ENCODE peak calls at places on chromosomes 16 and 17, in eight cellular contexts. G is upper lobe of right lung, Y is tibial nerve, Z is lung, D is fibroblast of the aortic adventitia, T is uterus, K is AG04450, V is GM23338. N is an unnamed sample.

GRCh38 chr16:84606081-84606875 is 11.6 kb downstream of the COTL1 start:
- DNase-seq in T (no peak), D (no peak), Z (no peak), V (no peak), G (no peak), Y (no peak), K (no peak), N (no peak)

GRCh38 chr17:78645421-78646295 is 68.5 kb upstream of the DNAH17 start:
- DNase-seq in Z (peak; percentile 78), T (peak; percentile 32), V (peak; percentile 20), K (no peak), Y (peak; percentile 51), D (peak; percentile 10), G (peak; percentile 91), N (peak; percentile 92)

GRCh38 chr16:27718136-27718766 is 168.3 kb downstream of the KATNIP start:
- DNase-seq in D (no peak), V (no peak), K (no peak), G (peak; percentile 40), Z (no peak), Y (no peak), T (no peak), N (peak; percentile 45)

GRCh38 chr16:57863434-57864160 is 61.3 kb upstream of the KIFC3 start:
- DNase-seq in Y (peak; percentile 35), Z (peak; percentile 68), D (peak; percentile 86), T (peak; percentile 69), K (peak; percentile 45), G (peak; percentile 71), V (peak; percentile 88), N (no peak)

GRCh38 chr17:71735893-71736292 is 384.9 kb upstream of the SOX9 start:
- DNase-seq in Z (no peak), T (no peak), Y (no peak), K (no peak), G (no peak), V (no peak), D (no peak), N (no peak)

GRCh38 chr17:57835333-57835900 is 14.4 kb downstream of the MRPS23 start:
- DNase-seq in V (no peak), T (no peak), Z (no peak), G (no peak), K (no peak), Y (no peak), D (no peak), N (no peak)

GRCh38 chr16:70746708-70747424 is 54.1 kb downstream of the VAC14 start:
- DNase-seq in V (no peak), Z (peak; percentile 88), G (peak; percentile 85), Y (no peak), T (peak; percentile 93), K (peak; percentile 82), D (peak; percentile 91), N (no peak)

GRCh38 chr17:9291912-9292562 is 270.7 kb downstream of the NTN1 start:
- DNase-seq in T (peak; percentile 77), Z (no peak), V (peak; percentile 60), D (peak; percentile 34), Y (peak; percentile 32), G (no peak), K (peak; percentile 8), N (peak; percentile 74)

GRCh38 chr17:4365103-4365627 is 1.3 kb downstream of the UBE2G1 start:
- DNase-seq in D (peak; percentile 92), V (peak; percentile 94), G (peak; percentile 95), Y (peak; percentile 75), Z (peak; percentile 92), K (peak; percentile 77), T (peak; percentile 90), N (peak; percentile 97)

GRCh38 chr17:31144427-31144826 is 49.6 kb downstream of the NF1 start:
- DNase-seq in D (no peak), T (no peak), Y (no peak), V (peak; percentile 46), G (no peak), Z (no peak), K (no peak), N (no peak)

GRCh38 chr17:1256699-1257098 is 13.5 kb upstream of the BHLHA9 start:
- DNase-seq in T (no peak), D (no peak), Z (no peak), G (no peak), K (no peak), V (no peak), Y (no peak), N (no peak)

GRCh38 chr16:30053376-30054015 is 12.1 kb upstream of the ALDOA start:
- DNase-seq in D (peak; percentile 76), G (no peak), K (no peak), T (no peak), V (no peak), Y (no peak), Z (no peak), N (no peak)

GRCh38 chr17:78716814-78717393 is 65.2 kb downstream of the CYTH1 start:
- DNase-seq in Z (peak; percentile 60), K (no peak), T (peak; percentile 64), Y (peak; percentile 58), V (peak; percentile 36), G (peak; percentile 82), D (peak; percentile 55), N (peak; percentile 84)

DNA sequence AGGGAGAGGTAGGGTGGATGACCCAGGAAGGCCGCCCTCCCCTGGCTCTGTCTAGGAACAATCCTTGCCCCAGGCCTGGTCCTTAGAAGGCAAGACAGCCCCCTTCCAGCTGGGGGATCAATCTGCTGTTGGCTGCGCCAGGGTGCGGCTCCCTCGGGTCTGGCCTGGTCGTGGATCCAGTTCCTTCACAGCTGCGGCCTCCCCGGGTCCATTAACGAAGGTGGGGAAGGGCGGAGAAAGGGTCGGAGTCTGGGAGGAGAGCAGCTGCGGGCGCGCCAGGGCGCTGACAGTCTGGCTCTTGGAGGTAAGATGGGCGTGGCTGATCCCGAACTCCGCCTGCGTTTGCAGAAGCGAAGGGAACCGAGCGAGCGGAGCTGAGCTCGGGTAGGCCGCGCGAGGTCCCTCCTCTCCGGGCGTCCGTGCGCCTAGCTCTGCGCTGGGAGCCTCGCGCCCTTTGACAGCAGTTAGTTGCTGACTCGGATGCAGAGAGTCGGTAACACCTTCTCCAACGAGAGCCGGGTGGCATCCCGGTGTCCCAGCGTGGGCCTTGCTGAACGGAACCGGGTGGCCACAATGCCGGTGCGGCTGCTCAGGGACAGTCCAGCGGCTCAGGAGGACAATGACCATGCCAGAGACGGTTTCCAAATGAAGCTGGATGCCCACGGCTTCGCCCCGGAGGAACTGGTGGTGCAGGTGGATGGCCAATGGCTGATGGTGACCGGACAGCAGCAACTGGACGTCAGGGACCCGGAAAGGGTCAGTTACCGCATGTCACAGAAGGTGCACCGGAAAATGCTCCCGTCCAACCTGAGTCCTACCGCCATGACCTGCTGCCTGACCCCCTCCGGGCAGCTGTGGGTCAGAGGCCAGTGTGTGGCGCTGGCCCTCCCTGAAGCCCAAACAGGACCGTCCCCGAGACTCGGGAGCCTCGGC is at the start of gene HSPB9:
- DNase-seq in V (peak; percentile 95), Z (peak; percentile 55), G (peak; percentile 84), T (no peak), D (no peak), K (no peak), Y (no peak), N (no peak)
- H3K4me3 ChIP-seq in V (peak within 1 kb of the TSS; percentile 55), Z (no peak within 1 kb of the TSS), G (peak within 1 kb of the TSS; percentile 14), T (peak within 1 kb of the TSS; percentile 1), D (no peak within 1 kb of the TSS), K (no peak within 1 kb of the TSS), Y (no peak within 1 kb of the TSS), N (no peak within 1 kb of the TSS)

DNA sequence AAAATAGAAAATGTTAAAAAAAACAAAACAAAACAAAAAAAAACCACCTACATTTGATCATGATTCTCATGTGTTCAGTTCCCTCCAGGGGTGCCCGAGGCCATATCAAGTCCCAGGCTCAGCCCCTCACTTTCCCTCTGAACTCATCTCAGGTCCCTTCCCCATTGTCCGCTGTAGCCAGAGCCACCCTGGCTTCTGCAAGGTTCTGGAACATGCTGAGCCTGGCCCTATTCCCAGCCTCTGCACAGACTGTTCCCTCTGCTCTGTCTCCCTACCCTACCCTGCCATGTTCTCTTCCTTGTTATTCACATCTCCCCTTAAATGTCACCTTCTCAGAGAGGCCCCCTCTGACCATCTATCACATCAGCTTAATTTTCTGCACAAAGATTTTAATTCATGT is 46.9 kb downstream of the TK2 start:
- DNase-seq in Z (no peak), V (no peak), T (peak; percentile 23), D (no peak), G (no peak), K (no peak), Y (peak; percentile 66), N (no peak)
- H3K4me3 ChIP-seq in Z (no peak overlapping the region), V (no peak overlapping the region), T (no peak overlapping the region), D (no peak overlapping the region), G (no peak overlapping the region), K (no peak overlapping the region), Y (no peak overlapping the region), N (no peak overlapping the region)

GRCh38 chr16:86597880-86598606 is 19.7 kb downstream of the FOXL1 start:
- DNase-seq in T (no peak), G (no peak), V (no peak), K (no peak), D (peak; percentile 55), Y (no peak), Z (no peak), N (no peak)
- H3K4me3 ChIP-seq in T (no peak overlapping the region), G (no peak overlapping the region), V (no peak overlapping the region), K (no peak overlapping the region), D (no peak overlapping the region), Y (no peak overlapping the region), Z (no peak overlapping the region), N (no peak overlapping the region)

GRCh38 chr16:66270333-66270927 is 96.1 kb upstream of the CDH5 start:
- DNase-seq in G (peak; percentile 87), Z (peak; percentile 67), Y (peak; percentile 45), T (peak; percentile 53), D (peak; percentile 62), K (no peak), V (peak; percentile 87), N (peak; percentile 94)
- H3K4me3 ChIP-seq in G (peak overlapping the region; percentile 32), Z (no peak overlapping the region), Y (peak overlapping the region; percentile 20), T (peak overlapping the region; percentile 32), D (peak overlapping the region; percentile 9), K (peak overlapping the region; percentile 31), V (peak overlapping the region; percentile 57), N (no peak overlapping the region)

GRCh38 chr17:75507712-75508111 is 7.6 kb downstream of the CASKIN2 start:
- DNase-seq in D (no peak), Z (no peak), T (no peak), V (no peak), K (no peak), Y (no peak), G (no peak), N (no peak)

GRCh38 chr17:75508848-75509450 is 6.4 kb downstream of the CASKIN2 start:
- DNase-seq in Y (no peak), T (no peak), Z (no peak), V (no peak), D (no peak), K (no peak), G (no peak), N (peak; percentile 67)

GRCh38 chr17:75508122-75508719 is 7.1 kb downstream of the CASKIN2 start:
- DNase-seq in V (no peak), K (no peak), D (no peak), T (no peak), Z (no peak), G (no peak), Y (no peak), N (no peak)

GRCh38 chr17:75511270-75511609 is 4.1 kb downstream of the CASKIN2 start:
- DNase-seq in Z (no peak), G (no peak), K (no peak), D (no peak), Y (no peak), T (no peak), V (no peak), N (no peak)

GRCh38 chr17:75509528-75510258 is 5.6 kb downstream of the CASKIN2 start:
- DNase-seq in Y (no peak), G (peak; percentile 69), Z (no peak), T (peak; percentile 68), D (no peak), K (no peak), V (no peak), N (peak; percentile 88)
- H3K4me3 ChIP-seq in Y (peak overlapping the region; percentile 7), G (peak overlapping the region; percentile 87), Z (no peak overlapping the region), T (no peak overlapping the region), D (no peak overlapping the region), K (no peak overlapping the region), V (no peak overlapping the region), N (peak overlapping the region; percentile 1)

GRCh38 chr17:61157246-61157887 is 242.3 kb upstream of the TBX2 start:
- DNase-seq in K (no peak), V (no peak), Z (no peak), D (peak; percentile 22), Y (no peak), G (no peak), T (no peak), N (no peak)
- H3K4me3 ChIP-seq in K (peak overlapping the region; percentile 30), V (no peak overlapping the region), Z (no peak overlapping the region), D (no peak overlapping the region), Y (no peak overlapping the region), G (peak overlapping the region; percentile 29), T (no peak overlapping the region), N (no peak overlapping the region)

N was measured in spleen.